ENCODE peak calls at places on chromosomes 2 and 18, in seven cellular contexts. I, R, H, U, V, E and K are unnamed samples.

GRCh38 chr2:82795446-82795845 is 1663.6 kb downstream of the SUCLG1 start:
- DNase-seq in I (no peak), R (peak), H (no peak), U (no peak), V (no peak), E (no peak), K (no peak)

GRCh38 chr2:20205915-20206524 is 18.9 kb downstream of the SDC1 start:
- DNase-seq in I (peak), R (no peak), H (no peak), U (no peak), V (no peak), E (no peak), K (no peak)

GRCh38 chr2:161995553-161996016 is 78.4 kb downstream of the DPP4 start:
- DNase-seq in I (peak), R (no peak), H (no peak), U (no peak), V (peak), E (no peak), K (no peak)

GRCh38 chr2:153287109-153287801 is 191.3 kb downstream of the RPRM start:
- DNase-seq in I (no peak), R (no peak), H (no peak), U (no peak), V (peak), E (no peak), K (no peak)

GRCh38 chr2:235026649-235027557 is 75.1 kb downstream of the SH3BP4 start:
- DNase-seq in I (peak), R (no peak), H (no peak), U (no peak), V (no peak), E (peak), K (peak)

GRCh38 chr18:7417742-7418141 is 149.4 kb upstream of the PTPRM start:
- DNase-seq in I (no peak), R (no peak), H (no peak), U (no peak), V (no peak), E (peak), K (no peak)

GRCh38 chr2:151095463-151095862 is 166.2 kb downstream of the RBM43 start:
- DNase-seq in I (no peak), R (no peak), H (no peak), U (no peak), V (no peak), E (no peak), K (no peak)

GRCh38 chr2:178529194-178529593 is 48.9 kb downstream of the PLEKHA3 start:
- DNase-seq in I (no peak), R (no peak), H (no peak), U (no peak), V (no peak), E (no peak), K (no peak)

GRCh38 chr2:128374001-128374710 is 55.5 kb upstream of the HS6ST1 start:
- DNase-seq in I (peak), R (peak), H (no peak), U (peak), V (peak), E (peak), K (no peak)

GRCh38 chr2:26740890-26741302 is 23.2 kb upstream of the SLC35F6 start:
- DNase-seq in I (no peak), R (no peak), H (no peak), U (no peak), V (no peak), E (no peak), K (no peak)

GRCh38 chr18:50839996-50840395 is 20.2 kb upstream of the MRO start:
- DNase-seq in I (no peak), R (no peak), H (no peak), U (no peak), V (no peak), E (no peak), K (no peak)

GRCh38 chr2:587371-587960 is 89.7 kb downstream of the TMEM18 start:
- DNase-seq in I (no peak), R (no peak), H (no peak), U (no peak), V (no peak), E (no peak), K (no peak)

GRCh38 chr2:69549421-69549820 is 94.1 kb downstream of the AAK1 start:
- DNase-seq in I (no peak), R (peak), H (no peak), U (no peak), V (no peak), E (no peak), K (no peak)

GRCh38 chr2:33671198-33671597 is 72.1 kb upstream of the FAM98A start:
- DNase-seq in I (no peak), R (no peak), H (no peak), U (no peak), V (no peak), E (no peak), K (no peak)

GRCh38 chr2:33673937-33674336 is 74.8 kb upstream of the FAM98A start:
- DNase-seq in I (no peak), R (no peak), H (no peak), U (no peak), V (no peak), E (no peak), K (no peak)

GRCh38 chr2:33672896-33673295 is 73.8 kb upstream of the FAM98A start:
- DNase-seq in I (no peak), R (no peak), H (no peak), U (no peak), V (no peak), E (no peak), K (no peak)

GRCh38 chr2:33672389-33672788 is 73.3 kb upstream of the FAM98A start:
- DNase-seq in I (no peak), R (no peak), H (no peak), U (no peak), V (no peak), E (no peak), K (no peak)

GRCh38 chr2:33670392-33670937 is 71.4 kb upstream of the FAM98A start:
- DNase-seq in I (no peak), R (no peak), H (no peak), U (no peak), V (no peak), E (no peak), K (no peak)
- TF ChIP-seq CTCF in I (no peak), R (no peak), H (no peak), U (no peak), V (peak), E (no peak), K (peak)

GRCh38 chr2:30605184-30605583 is 158.1 kb downstream of the LCLAT1 start:
- DNase-seq in I (no peak), R (no peak), H (no peak), U (no peak), V (no peak), E (no peak), K (no peak)

DNA sequence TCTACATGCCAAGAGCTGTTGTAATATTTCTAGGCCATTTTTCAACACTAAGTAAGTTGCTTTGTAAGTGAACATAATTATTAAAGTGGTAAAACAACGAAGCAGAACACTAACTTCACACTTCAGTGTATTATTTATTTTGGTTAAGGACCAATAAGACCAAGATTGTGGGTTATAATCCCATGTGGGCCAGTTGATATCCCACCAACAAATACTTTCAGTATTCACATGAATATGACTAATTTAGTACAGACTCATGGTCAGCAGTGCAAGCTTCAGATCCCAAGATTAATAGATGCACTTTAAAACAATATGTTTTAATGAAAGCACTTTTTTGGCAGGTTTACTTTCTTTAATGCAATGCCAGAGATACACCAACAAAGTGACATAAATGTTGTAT is 154.3 kb downstream of the LCLAT1 start:
- DNase-seq in I (no peak), R (no peak), H (no peak), U (no peak), V (no peak), E (no peak), K (no peak)
- H3K4me3 ChIP-seq in I (no peak), R (no peak), H (no peak), U (no peak), V (no peak), E (no peak), K (no peak)

GRCh38 chr2:186907897-186908296 is 58.9 kb upstream of the ZSWIM2 start:
- DNase-seq in I (no peak), R (no peak), H (no peak), U (no peak), V (no peak), E (no peak), K (no peak)

GRCh38 chr2:186909095-186909494 is 60.1 kb upstream of the ZSWIM2 start:
- DNase-seq in I (no peak), R (no peak), H (no peak), U (no peak), V (no peak), E (no peak), K (no peak)

DNA sequence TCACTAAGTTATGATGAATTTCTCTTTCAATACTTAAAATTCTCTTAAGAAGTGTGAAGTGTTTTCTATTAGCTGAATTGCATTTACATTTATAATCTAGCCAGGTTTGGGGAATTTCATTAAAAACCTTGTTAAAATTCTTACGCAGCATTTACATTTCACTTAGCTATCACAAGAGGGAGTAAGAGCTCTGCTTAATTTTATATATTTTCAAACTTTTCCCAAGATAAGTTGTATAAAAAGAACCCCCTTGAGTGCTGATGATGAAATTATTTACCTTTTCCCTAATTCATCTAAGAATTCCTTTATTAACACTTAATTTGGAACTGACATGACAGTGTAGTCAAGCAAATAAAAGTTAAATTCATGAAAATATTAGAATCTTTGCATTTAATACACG is 54.2 kb upstream of the ZSWIM2 start:
- DNase-seq in I (no peak), R (no peak), H (no peak), U (no peak), V (no peak), E (no peak), K (no peak)
- TF ChIP-seq CTCF in I (peak), R (no peak), H (no peak), U (peak), V (no peak), E (peak), K (peak)

GRCh38 chr2:12721571-12722444 is 5.1 kb downstream of the TRIB2 start:
- DNase-seq in I (no peak), R (no peak), H (no peak), U (no peak), V (no peak), E (no peak), K (no peak)
- H3K4me3 ChIP-seq in I (peak), R (peak), H (peak), U (peak), V (no peak), E (no peak), K (no peak)

GRCh38 chr2:117621330-117621729 is 193.2 kb upstream of the DDX18 start:
- DNase-seq in I (no peak), R (no peak), H (no peak), U (no peak), V (no peak), E (no peak), K (no peak)
- TF ChIP-seq CTCF in I (no peak), R (no peak), H (no peak), U (no peak), V (no peak), E (no peak), K (peak)

DNA sequence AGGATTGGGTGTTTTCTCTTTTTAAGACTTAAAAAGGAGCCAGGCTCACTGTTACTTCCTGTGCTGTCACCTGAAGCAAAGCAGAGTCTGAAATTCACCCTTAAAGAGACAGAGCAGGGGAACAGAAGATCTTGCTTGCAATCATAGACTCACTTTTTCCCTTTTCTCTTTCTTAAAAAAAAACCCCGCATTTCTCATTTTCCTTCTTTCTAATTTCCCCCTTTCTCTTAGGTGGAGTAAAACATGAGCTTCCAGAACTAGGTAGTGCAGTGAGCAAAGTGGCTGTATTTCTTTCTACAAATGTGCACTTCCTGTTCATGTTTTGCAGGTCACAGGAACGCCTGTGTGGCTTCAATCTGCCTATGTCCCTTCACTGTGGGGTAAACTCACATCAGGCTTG is 381.2 kb downstream of the LPIN1 start:
- DNase-seq in I (no peak), R (no peak), H (no peak), U (no peak), V (no peak), E (no peak), K (no peak)
- H3K4me3 ChIP-seq in I (no peak), R (no peak), H (no peak), U (no peak), V (no peak), E (no peak), K (no peak)

GRCh38 chr2:21646449-21646848 is 522.7 kb downstream of the TDRD15 start:
- DNase-seq in I (no peak), R (no peak), H (no peak), U (no peak), V (no peak), E (no peak), K (no peak)

GRCh38 chr2:21642647-21643046 is 518.9 kb downstream of the TDRD15 start:
- DNase-seq in I (no peak), R (peak), H (no peak), U (no peak), V (no peak), E (no peak), K (no peak)

GRCh38 chr2:21640046-21640445 is 516.3 kb downstream of the TDRD15 start:
- DNase-seq in I (no peak), R (no peak), H (no peak), U (no peak), V (peak), E (no peak), K (no peak)

DNA sequence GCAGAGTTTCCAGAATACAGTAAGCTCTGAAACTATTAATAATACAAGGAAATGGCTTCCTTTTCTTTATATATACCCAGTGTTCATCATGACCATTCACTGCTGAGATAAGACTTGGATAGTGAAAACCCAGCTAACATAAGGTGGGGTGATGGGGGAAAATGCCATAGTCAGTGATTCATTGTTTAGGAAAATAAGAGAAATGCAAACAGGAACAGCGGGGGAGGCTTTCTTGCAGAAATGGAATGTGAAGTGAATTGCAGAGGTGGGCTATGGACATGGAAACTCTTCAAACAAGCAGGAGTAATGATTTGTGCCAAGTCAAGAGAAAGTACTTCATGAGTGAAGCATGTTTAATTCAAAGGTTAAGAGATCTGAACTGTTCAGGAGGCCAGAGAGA is 519.4 kb downstream of the TDRD15 start:
- DNase-seq in I (no peak), R (peak), H (no peak), U (no peak), V (no peak), E (no peak), K (peak)
- TF ChIP-seq CTCF in I (no peak), R (no peak), H (no peak), U (no peak), V (no peak), E (no peak), K (no peak)

GRCh38 chr18:31329787-31330438 is 12.0 kb downstream of the DSG1 start:
- DNase-seq in I (no peak), R (no peak), H (no peak), U (no peak), V (no peak), E (no peak), K (no peak)
- H3K4me3 ChIP-seq in I (no peak), R (no peak), H (no peak), U (no peak), V (no peak), E (no peak), K (no peak)

GRCh38 chr2:185208261-185208660 is 530.3 kb upstream of the FSIP2 start:
- DNase-seq in I (no peak), R (peak), H (peak), U (no peak), V (peak), E (no peak), K (peak)
- TF ChIP-seq CTCF in I (no peak), R (peak), H (no peak), U (no peak), V (peak), E (peak), K (peak)